ENCODE peak calls at places on chromosomes 13 and 19, in ten cellular contexts. One of them, this sample, is unnamed.

GRCh38 chr19:17070421-17070820 is 4.8 kb downstream of the HAUS8 start:
- DNase-seq in nephron progenitor cell: no peak
- DNase-seq in NCI-H2081: no peak
- DNase-seq in AG04450: no peak
- DNase-seq in adipocyte: no peak
- DNase-seq in fibroblast of lung: no peak
- DNase-seq in retina: no peak
- DNase-seq in Peyer's patch: no peak
- DNase-seq in AML-193: no peak
- DNase-seq in NCI-H1436 treated with DMSO at 0.1 percent for 48 hours: no peak
- DNase-seq in this sample: no peak

GRCh38 chr19:45547965-45548609 is 36.5 kb downstream of the OPA3 start:
- DNase-seq in nephron progenitor cell: no peak
- DNase-seq in NCI-H2081: peak
- DNase-seq in AG04450: no peak
- DNase-seq in adipocyte: peak
- DNase-seq in fibroblast of lung: peak
- DNase-seq in retina: no peak
- DNase-seq in Peyer's patch: peak
- DNase-seq in AML-193: no peak
- DNase-seq in NCI-H1436 treated with DMSO at 0.1 percent for 48 hours: no peak
- DNase-seq in this sample: no peak

GRCh38 chr13:113862766-113863510 is 938 bp downstream of the GAS6 start:
- DNase-seq in nephron progenitor cell: peak
- DNase-seq in NCI-H2081: peak
- DNase-seq in AG04450: no peak
- DNase-seq in adipocyte: peak
- DNase-seq in fibroblast of lung: peak
- DNase-seq in retina: peak
- DNase-seq in Peyer's patch: peak
- DNase-seq in AML-193: no peak
- DNase-seq in NCI-H1436 treated with DMSO at 0.1 percent for 48 hours: no peak
- DNase-seq in this sample: no peak

GRCh38 chr19:55188620-55189019 is 8.5 kb upstream of the SYT5 start:
- DNase-seq in nephron progenitor cell: no peak
- DNase-seq in NCI-H2081: no peak
- DNase-seq in AG04450: no peak
- DNase-seq in adipocyte: no peak
- DNase-seq in fibroblast of lung: no peak
- DNase-seq in retina: no peak
- DNase-seq in Peyer's patch: no peak
- DNase-seq in AML-193: no peak
- DNase-seq in NCI-H1436 treated with DMSO at 0.1 percent for 48 hours: no peak
- DNase-seq in this sample: no peak

GRCh38 chr19:7104783-7105447 is 35.4 kb downstream of the ZNF557 start:
- DNase-seq in nephron progenitor cell: no peak
- DNase-seq in NCI-H2081: no peak
- DNase-seq in AG04450: no peak
- DNase-seq in adipocyte: no peak
- DNase-seq in fibroblast of lung: no peak
- DNase-seq in retina: no peak
- DNase-seq in Peyer's patch: no peak
- DNase-seq in AML-193: no peak
- DNase-seq in NCI-H1436 treated with DMSO at 0.1 percent for 48 hours: no peak
- DNase-seq in this sample: no peak

GRCh38 chr19:14081797-14082674 is 3.5 kb downstream of the C19orf67 start:
- DNase-seq in nephron progenitor cell: no peak
- DNase-seq in NCI-H2081: no peak
- DNase-seq in AG04450: no peak
- DNase-seq in adipocyte: peak
- DNase-seq in fibroblast of lung: peak
- DNase-seq in retina: no peak
- DNase-seq in Peyer's patch: peak
- DNase-seq in AML-193: no peak
- DNase-seq in NCI-H1436 treated with DMSO at 0.1 percent for 48 hours: no peak
- DNase-seq in this sample: no peak

GRCh38 chr13:45538382-45538781 is 73.6 kb downstream of the COG3 start:
- DNase-seq in nephron progenitor cell: no peak
- DNase-seq in NCI-H2081: peak
- DNase-seq in AG04450: no peak
- DNase-seq in adipocyte: no peak
- DNase-seq in fibroblast of lung: no peak
- DNase-seq in retina: no peak
- DNase-seq in Peyer's patch: no peak
- DNase-seq in AML-193: no peak
- DNase-seq in NCI-H1436 treated with DMSO at 0.1 percent for 48 hours: no peak
- DNase-seq in this sample: no peak

GRCh38 chr19:49887653-49888477 is 8.8 kb downstream of the IL4I1 start:
- DNase-seq in nephron progenitor cell: no peak
- DNase-seq in NCI-H2081: peak
- DNase-seq in AG04450: no peak
- DNase-seq in adipocyte: no peak
- DNase-seq in fibroblast of lung: no peak
- DNase-seq in retina: no peak
- DNase-seq in Peyer's patch: no peak
- DNase-seq in AML-193: no peak
- DNase-seq in NCI-H1436 treated with DMSO at 0.1 percent for 48 hours: no peak
- DNase-seq in this sample: peak

GRCh38 chr13:45325806-45326205 is 15.2 kb downstream of the TPT1 start:
- DNase-seq in nephron progenitor cell: no peak
- DNase-seq in NCI-H2081: no peak
- DNase-seq in AG04450: peak
- DNase-seq in adipocyte: peak
- DNase-seq in fibroblast of lung: peak
- DNase-seq in retina: no peak
- DNase-seq in Peyer's patch: no peak
- DNase-seq in AML-193: no peak
- DNase-seq in NCI-H1436 treated with DMSO at 0.1 percent for 48 hours: no peak
- DNase-seq in this sample: no peak

GRCh38 chr13:21011378-21011777 is 50.0 kb downstream of the LATS2 start:
- DNase-seq in nephron progenitor cell: no peak
- DNase-seq in NCI-H2081: no peak
- DNase-seq in AG04450: no peak
- DNase-seq in adipocyte: peak
- DNase-seq in fibroblast of lung: peak
- DNase-seq in retina: no peak
- DNase-seq in Peyer's patch: no peak
- DNase-seq in AML-193: no peak
- DNase-seq in NCI-H1436 treated with DMSO at 0.1 percent for 48 hours: no peak
- DNase-seq in this sample: no peak

GRCh38 chr19:29566496-29567054 is 39.5 kb upstream of the POP4 start:
- DNase-seq in nephron progenitor cell: no peak
- DNase-seq in NCI-H2081: no peak
- DNase-seq in AG04450: no peak
- DNase-seq in adipocyte: no peak
- DNase-seq in fibroblast of lung: no peak
- DNase-seq in retina: no peak
- DNase-seq in Peyer's patch: no peak
- DNase-seq in AML-193: no peak
- DNase-seq in NCI-H1436 treated with DMSO at 0.1 percent for 48 hours: no peak
- DNase-seq in this sample: no peak

GRCh38 chr19:45467115-45467455 is 711 bp upstream of the FOSB start:
- DNase-seq in nephron progenitor cell: no peak
- DNase-seq in NCI-H2081: no peak
- DNase-seq in AG04450: no peak
- DNase-seq in adipocyte: peak
- DNase-seq in fibroblast of lung: no peak
- DNase-seq in retina: no peak
- DNase-seq in Peyer's patch: no peak
- DNase-seq in AML-193: no peak
- DNase-seq in NCI-H1436 treated with DMSO at 0.1 percent for 48 hours: no peak
- DNase-seq in this sample: no peak

GRCh38 chr13:41608779-41609178 is 151.4 kb downstream of the RGCC start:
- DNase-seq in nephron progenitor cell: no peak
- DNase-seq in NCI-H2081: no peak
- DNase-seq in AG04450: no peak
- DNase-seq in adipocyte: peak
- DNase-seq in fibroblast of lung: peak
- DNase-seq in retina: no peak
- DNase-seq in Peyer's patch: no peak
- DNase-seq in AML-193: no peak
- DNase-seq in NCI-H1436 treated with DMSO at 0.1 percent for 48 hours: no peak
- DNase-seq in this sample: no peak

GRCh38 chr19:742540-743075 is 8.3 kb upstream of the MISP start:
- DNase-seq in nephron progenitor cell: no peak
- DNase-seq in NCI-H2081: no peak
- DNase-seq in AG04450: no peak
- DNase-seq in adipocyte: no peak
- DNase-seq in fibroblast of lung: no peak
- DNase-seq in retina: no peak
- DNase-seq in Peyer's patch: no peak
- DNase-seq in AML-193: no peak
- DNase-seq in NCI-H1436 treated with DMSO at 0.1 percent for 48 hours: no peak
- DNase-seq in this sample: no peak

GRCh38 chr19:29712744-29713516 is 2.1 kb downstream of the C19orf12 start:
- DNase-seq in nephron progenitor cell: no peak
- DNase-seq in NCI-H2081: no peak
- DNase-seq in AG04450: no peak
- DNase-seq in adipocyte: no peak
- DNase-seq in fibroblast of lung: no peak
- DNase-seq in retina: no peak
- DNase-seq in Peyer's patch: no peak
- DNase-seq in AML-193: no peak
- DNase-seq in NCI-H1436 treated with DMSO at 0.1 percent for 48 hours: no peak
- DNase-seq in this sample: no peak

GRCh38 chr13:26679945-26680516 is 80.6 kb downstream of the GPR12 start:
- DNase-seq in nephron progenitor cell: peak
- DNase-seq in NCI-H2081: no peak
- DNase-seq in AG04450: no peak
- DNase-seq in adipocyte: peak
- DNase-seq in fibroblast of lung: peak
- DNase-seq in retina: peak
- DNase-seq in Peyer's patch: no peak
- DNase-seq in AML-193: no peak
- DNase-seq in NCI-H1436 treated with DMSO at 0.1 percent for 48 hours: no peak
- DNase-seq in this sample: peak

GRCh38 chr13:99990045-99990977 is 8.7 kb downstream of the ZIC2 start:
- DNase-seq in nephron progenitor cell: peak
- DNase-seq in NCI-H2081: peak
- DNase-seq in AG04450: no peak
- DNase-seq in adipocyte: no peak
- DNase-seq in fibroblast of lung: no peak
- DNase-seq in retina: peak
- DNase-seq in Peyer's patch: no peak
- DNase-seq in AML-193: no peak
- DNase-seq in NCI-H1436 treated with DMSO at 0.1 percent for 48 hours: no peak
- DNase-seq in this sample: no peak

GRCh38 chr19:51031220-51031879 is 3.5 kb downstream of the KLK12 start:
- DNase-seq in nephron progenitor cell: no peak
- DNase-seq in NCI-H2081: no peak
- DNase-seq in AG04450: no peak
- DNase-seq in adipocyte: no peak
- DNase-seq in fibroblast of lung: no peak
- DNase-seq in retina: no peak
- DNase-seq in Peyer's patch: no peak
- DNase-seq in AML-193: no peak
- DNase-seq in NCI-H1436 treated with DMSO at 0.1 percent for 48 hours: no peak
- DNase-seq in this sample: no peak

GRCh38 chr19:1312732-1313694 is 27.3 kb downstream of the EFNA2 start:
- DNase-seq in nephron progenitor cell: no peak
- DNase-seq in NCI-H2081: no peak
- DNase-seq in AG04450: peak
- DNase-seq in adipocyte: peak
- DNase-seq in fibroblast of lung: peak
- DNase-seq in retina: no peak
- DNase-seq in Peyer's patch: no peak
- DNase-seq in AML-193: no peak
- DNase-seq in NCI-H1436 treated with DMSO at 0.1 percent for 48 hours: no peak
- DNase-seq in this sample: no peak

GRCh38 chr13:51422484-51422883 is 30.4 kb downstream of the INTS6 start:
- DNase-seq in nephron progenitor cell: no peak
- DNase-seq in NCI-H2081: no peak
- DNase-seq in AG04450: no peak
- DNase-seq in adipocyte: no peak
- DNase-seq in fibroblast of lung: no peak
- DNase-seq in retina: no peak
- DNase-seq in Peyer's patch: no peak
- DNase-seq in AML-193: no peak
- DNase-seq in NCI-H1436 treated with DMSO at 0.1 percent for 48 hours: no peak
- DNase-seq in this sample: no peak

GRCh38 chr13:40164137-40164536 is 502.3 kb downstream of the FOXO1 start:
- DNase-seq in nephron progenitor cell: no peak
- DNase-seq in NCI-H2081: no peak
- DNase-seq in AG04450: no peak
- DNase-seq in adipocyte: no peak
- DNase-seq in fibroblast of lung: no peak
- DNase-seq in retina: no peak
- DNase-seq in Peyer's patch: no peak
- DNase-seq in AML-193: no peak
- DNase-seq in NCI-H1436 treated with DMSO at 0.1 percent for 48 hours: no peak
- DNase-seq in this sample: no peak

GRCh38 chr19:15563325-15563794 is 51.7 kb upstream of the CYP4F8 start:
- DNase-seq in nephron progenitor cell: no peak
- DNase-seq in NCI-H2081: peak
- DNase-seq in AG04450: no peak
- DNase-seq in adipocyte: no peak
- DNase-seq in fibroblast of lung: no peak
- DNase-seq in retina: no peak
- DNase-seq in Peyer's patch: peak
- DNase-seq in AML-193: no peak
- DNase-seq in NCI-H1436 treated with DMSO at 0.1 percent for 48 hours: no peak
- DNase-seq in this sample: no peak

GRCh38 chr19:47756953-47757608 is 11.7 kb downstream of the NOP53 start:
- DNase-seq in nephron progenitor cell: no peak
- DNase-seq in NCI-H2081: no peak
- DNase-seq in AG04450: no peak
- DNase-seq in adipocyte: no peak
- DNase-seq in fibroblast of lung: no peak
- DNase-seq in retina: no peak
- DNase-seq in Peyer's patch: no peak
- DNase-seq in AML-193: no peak
- DNase-seq in NCI-H1436 treated with DMSO at 0.1 percent for 48 hours: no peak
- DNase-seq in this sample: no peak

GRCh38 chr13:61765940-61766666 is 350.5 kb upstream of the PCDH20 start:
- DNase-seq in nephron progenitor cell: no peak
- DNase-seq in NCI-H2081: no peak
- DNase-seq in AG04450: no peak
- DNase-seq in adipocyte: no peak
- DNase-seq in fibroblast of lung: no peak
- DNase-seq in retina: no peak
- DNase-seq in Peyer's patch: no peak
- DNase-seq in AML-193: no peak
- DNase-seq in NCI-H1436 treated with DMSO at 0.1 percent for 48 hours: no peak
- DNase-seq in this sample: no peak

GRCh38 chr19:18117692-18118378 is 20.3 kb downstream of the MAST3 start:
- DNase-seq in nephron progenitor cell: peak
- DNase-seq in NCI-H2081: peak
- DNase-seq in AG04450: no peak
- DNase-seq in adipocyte: peak
- DNase-seq in fibroblast of lung: peak
- DNase-seq in retina: peak
- DNase-seq in Peyer's patch: peak
- DNase-seq in AML-193: peak
- DNase-seq in NCI-H1436 treated with DMSO at 0.1 percent for 48 hours: no peak
- DNase-seq in this sample: peak

GRCh38 chr13:49374585-49375290 is 69.1 kb downstream of the CAB39L start:
- DNase-seq in nephron progenitor cell: no peak
- DNase-seq in NCI-H2081: no peak
- DNase-seq in AG04450: peak
- DNase-seq in adipocyte: peak
- DNase-seq in fibroblast of lung: peak
- DNase-seq in retina: no peak
- DNase-seq in Peyer's patch: no peak
- DNase-seq in AML-193: no peak
- DNase-seq in NCI-H1436 treated with DMSO at 0.1 percent for 48 hours: no peak
- DNase-seq in this sample: no peak

GRCh38 chr13:27354379-27354778 is 70.0 kb upstream of the GTF3A start:
- DNase-seq in nephron progenitor cell: no peak
- DNase-seq in NCI-H2081: no peak
- DNase-seq in AG04450: peak
- DNase-seq in adipocyte: peak
- DNase-seq in fibroblast of lung: peak
- DNase-seq in retina: no peak
- DNase-seq in Peyer's patch: no peak
- DNase-seq in AML-193: no peak
- DNase-seq in NCI-H1436 treated with DMSO at 0.1 percent for 48 hours: no peak
- DNase-seq in this sample: no peak

GRCh38 chr19:407501-408440 is 1.2 kb downstream of the C2CD4C start:
- DNase-seq in nephron progenitor cell: no peak
- DNase-seq in NCI-H2081: no peak
- DNase-seq in AG04450: no peak
- DNase-seq in adipocyte: no peak
- DNase-seq in fibroblast of lung: no peak
- DNase-seq in retina: peak
- DNase-seq in Peyer's patch: peak
- DNase-seq in AML-193: no peak
- DNase-seq in NCI-H1436 treated with DMSO at 0.1 percent for 48 hours: no peak
- DNase-seq in this sample: no peak

This sample was measured in NCI-H510A.